ENCODE peak calls at places on chromosomes 1 and 21, in four cellular contexts. N is H4, R is sigmoid colon, P is bronchial epithelial cell. G is an unnamed sample.

GRCh38 chr1:31007462-31007991 is 58.0 kb downstream of the PUM1 start:
- DNase-seq in N (peak), R (no peak), P (peak), G (peak)

GRCh38 chr1:241356187-241356518 is 852 bp downstream of the RGS7 start:
- DNase-seq in N (no peak), R (no peak), P (no peak), G (no peak)

GRCh38 chr1:156931553-156931952 is 11.1 kb downstream of the LRRC71 start:
- DNase-seq in N (no peak), R (peak), P (no peak), G (no peak)

GRCh38 chr1:150089846-150090520 is 22.4 kb downstream of the VPS45 start:
- DNase-seq in N (no peak), R (no peak), P (no peak), G (no peak)

GRCh38 chr1:216422821-216423529 is at the start of gene USH2A:
- DNase-seq in N (no peak), R (no peak), P (no peak), G (no peak)

GRCh38 chr1:19597463-19598309 is 46.4 kb upstream of the NBL1 start:
- DNase-seq in N (peak), R (no peak), P (peak), G (peak)

GRCh38 chr1:34164510-34165381 is at the start of gene CSMD2:
- DNase-seq in N (no peak), R (no peak), P (peak), G (no peak)

GRCh38 chr1:178689769-178690168 is 35.3 kb upstream of the RALGPS2 start:
- DNase-seq in N (no peak), R (no peak), P (no peak), G (no peak)

GRCh38 chr1:35269190-35269988 is 880 bp downstream of the ZMYM4 start:
- DNase-seq in N (no peak), R (no peak), P (peak), G (peak)

GRCh38 chr1:29984544-29985375 is 738.6 kb downstream of the MATN1 start:
- DNase-seq in N (no peak), R (no peak), P (no peak), G (peak)

GRCh38 chr1:45765999-45766792 is 15.7 kb upstream of the IPP start:
- DNase-seq in N (no peak), R (no peak), P (no peak), G (no peak)

GRCh38 chr1:45746922-45747321 is 3.5 kb downstream of the IPP start:
- DNase-seq in N (no peak), R (no peak), P (no peak), G (no peak)

GRCh38 chr1:75796376-75797272 is at the start of gene MSH4:
- DNase-seq in N (no peak), R (no peak), P (no peak), G (no peak)

GRCh38 chr1:179550753-179551682 is 24.7 kb downstream of the NPHS2 start:
- DNase-seq in N (peak), R (no peak), P (peak), G (peak)

GRCh38 chr1:64983110-64983509 is 16.8 kb upstream of the JAK1 start:
- DNase-seq in N (peak), R (no peak), P (peak), G (peak)

GRCh38 chr1:248850536-248851251 is 8.2 kb downstream of the ZNF692 start:
- DNase-seq in N (no peak), R (no peak), P (no peak), G (no peak)

GRCh38 chr1:47262787-47263413 is 30.9 kb upstream of the TAL1 start:
- DNase-seq in N (peak), R (no peak), P (peak), G (peak)

GRCh38 chr1:206430031-206430983 is 40.0 kb upstream of the IKBKE start:
- DNase-seq in N (peak), R (no peak), P (peak), G (peak)

GRCh38 chr1:40315795-40316594 is 1.1 kb downstream of the COL9A2 start:
- DNase-seq in N (no peak), R (no peak), P (peak), G (no peak)

GRCh38 chr1:110879758-110880606 is 7.0 kb downstream of the CD53 start:
- DNase-seq in N (no peak), R (no peak), P (peak), G (peak)

GRCh38 chr1:51317798-51318197 is 12.6 kb downstream of the TTC39A start:
- DNase-seq in N (no peak), R (no peak), P (no peak), G (no peak)

GRCh38 chr21:35127851-35128250 is 78.7 kb upstream of the RUNX1 start:
- DNase-seq in N (no peak), R (no peak), P (no peak), G (peak)

GRCh38 chr1:907611-908451 is 15.9 kb upstream of the SAMD11 start:
- DNase-seq in N (no peak), R (peak), P (no peak), G (no peak)

GRCh38 chr1:98103617-98104284 is 182.9 kb upstream of the DPYD start:
- DNase-seq in N (peak), R (no peak), P (peak), G (peak)

GRCh38 chr1:76330993-76331603 is 256.6 kb downstream of the ST6GALNAC3 start:
- DNase-seq in N (peak), R (no peak), P (peak), G (peak)

GRCh38 chr1:221887091-221887746 is 145.3 kb upstream of the DUSP10 start:
- DNase-seq in N (peak), R (peak), P (peak), G (peak)

GRCh38 chr21:44453120-44453519 is 2.2 kb upstream of the LRRC3 start:
- DNase-seq in N (no peak), R (no peak), P (no peak), G (no peak)

GRCh38 chr1:116377564-116378529 is 4.8 kb downstream of the ATP1A1 start:
- DNase-seq in N (peak), R (peak), P (peak), G (peak)

GRCh38 chr1:45820797-45821196 is 17.4 kb downstream of the MAST2 start:
- DNase-seq in N (no peak), R (no peak), P (no peak), G (no peak)

GRCh38 chr1:85121744-85122143 is 73.4 kb upstream of the MCOLN3 start:
- DNase-seq in N (no peak), R (no peak), P (peak), G (peak)

GRCh38 chr1:28580706-28581530 is 11.1 kb upstream of the RAB42 start:
- DNase-seq in N (peak), R (no peak), P (peak), G (peak)

GRCh38 chr1:93056214-93056613 is 22.9 kb upstream of the MTF2 start:
- DNase-seq in N (no peak), R (no peak), P (peak), G (peak)

GRCh38 chr1:29349871-29350491 is 113.7 kb downstream of the PTPRU start:
- DNase-seq in N (no peak), R (peak), P (no peak), G (no peak)

GRCh38 chr1:200901350-200901749 is 6.7 kb downstream of the INAVA start:
- DNase-seq in N (no peak), R (peak), P (no peak), G (no peak)

GRCh38 chr1:54239603-54240002 is 39.6 kb downstream of the MRPL37 start:
- DNase-seq in N (no peak), R (no peak), P (no peak), G (no peak)

GRCh38 chr1:172308577-172308976 is 111.9 kb upstream of the C1orf105 start:
- DNase-seq in N (no peak), R (no peak), P (no peak), G (no peak)

G was measured in PC-3.